ENCODE peak calls at places on chromosomes 6 and 20, in ten cellular contexts. Q is left ventricle myocardium inferior; H is MM.1S; A is neural progenitor cell; J is kidney epithelial cell; R is suprapubic skin; U is CD4-positive, alpha-beta T cell; C is bronchial epithelial cell; G is IMR-90; V is ovary. T is an unnamed sample. For H3K27me3, the result is how much of the 10 kb centered on the place peaks cover.

GRCh38 chr6:148776321-148776966 is 29.6 kb downstream of the UST start:
- DNase-seq in Q (no peak), R (no peak), G (peak), C (peak), A (no peak), V (peak), H (no peak), U (no peak), J (no peak), T (peak)

GRCh38 chr6:90383212-90383611 is 86.6 kb upstream of the BACH2 start:
- DNase-seq in V (no peak), R (no peak), H (no peak), C (no peak), J (no peak), Q (no peak), G (no peak), A (no peak), U (no peak), T (no peak)

GRCh38 chr6:96521267-96521624 is 360 bp upstream of the UFL1 start:
- DNase-seq in C (no peak), U (no peak), R (no peak), J (no peak), H (no peak), A (no peak), G (no peak), Q (no peak), V (no peak), T (no peak)

GRCh38 chr6:35052694-35053565 is 88.2 kb downstream of the TCP11 start:
- DNase-seq in J (no peak), V (peak), R (peak), A (peak), Q (peak), G (peak), H (no peak), C (no peak), U (no peak), T (no peak)

GRCh38 chr6:25660512-25660911 is 8.5 kb downstream of the SCGN start:
- DNase-seq in R (no peak), U (no peak), Q (no peak), H (no peak), A (no peak), V (no peak), J (peak), C (peak), G (peak), T (peak)

GRCh38 chr20:57649617-57650015 is 29.4 kb upstream of the ZBP1 start:
- DNase-seq in J (no peak), R (no peak), V (no peak), G (no peak), H (no peak), Q (no peak), C (no peak), U (peak), A (no peak), T (no peak)

GRCh38 chr6:163600331-163600730 is 185.8 kb downstream of the QKI start:
- DNase-seq in U (no peak), Q (no peak), V (no peak), H (no peak), J (no peak), G (no peak), C (no peak), A (no peak), R (no peak), T (no peak)

GRCh38 chr6:29602564-29603361 is 17.8 kb downstream of the OR2H2 start:
- DNase-seq in R (no peak), U (no peak), G (peak), J (no peak), Q (no peak), A (peak), H (peak), C (no peak), V (no peak), T (peak)

GRCh38 chr6:90463359-90463758 is 123.5 kb downstream of the MAP3K7 start:
- DNase-seq in U (peak), H (peak), G (no peak), V (no peak), J (no peak), A (no peak), C (no peak), R (no peak), Q (no peak), T (no peak)

GRCh38 chr20:24289737-24290481 is 179.5 kb upstream of the SYNDIG1 start:
- DNase-seq in V (no peak), C (no peak), R (no peak), H (no peak), G (no peak), Q (no peak), A (no peak), U (no peak), J (no peak), T (no peak)

GRCh38 chr6:143535189-143535614 is 23.7 kb upstream of the FUCA2 start:
- DNase-seq in Q (no peak), J (no peak), A (no peak), R (no peak), V (no peak), C (no peak), U (no peak), H (no peak), G (no peak), T (no peak)

GRCh38 chr6:34115396-34116314 is 30.2 kb downstream of the GRM4 start:
- DNase-seq in A (peak), G (peak), R (no peak), C (no peak), U (no peak), V (no peak), J (no peak), H (peak), Q (no peak), T (no peak)

GRCh38 chr6:48419992-48420391 is 309.0 kb upstream of the PTCHD4 start:
- DNase-seq in V (no peak), Q (no peak), J (no peak), U (no peak), G (no peak), H (no peak), A (no peak), C (no peak), R (no peak), T (no peak)

GRCh38 chr6:12288844-12289654 is 1.1 kb upstream of the EDN1 start:
- DNase-seq in C (peak), A (peak), U (no peak), J (no peak), Q (peak), V (no peak), G (peak), R (no peak), H (peak), T (peak)

GRCh38 chr6:156628805-156629204 is 148.4 kb upstream of the ARID1B start:
- DNase-seq in V (no peak), H (no peak), R (no peak), Q (no peak), A (no peak), C (no peak), U (no peak), G (no peak), J (no peak), T (no peak)

GRCh38 chr20:37519508-37520416 is 1.3 kb upstream of the NNAT start:
- DNase-seq in C (no peak), H (no peak), V (no peak), Q (no peak), J (no peak), G (no peak), A (peak), U (peak), R (no peak), T (peak)
- TF ChIP-seq CTCF in C (peak), H (no peak), V (no peak), Q (no peak), J (no peak), G (no peak), A (no peak), U (no peak), R (no peak), T (peak)

GRCh38 chr6:100453701-100454521 is 10.8 kb downstream of the SIM1 start:
- DNase-seq in Q (no peak), R (no peak), H (no peak), U (no peak), G (no peak), J (no peak), C (no peak), A (peak), V (no peak), T (no peak)

GRCh38 chr6:100455230-100456124 is 9.2 kb downstream of the SIM1 start:
- DNase-seq in V (no peak), G (no peak), A (peak), C (no peak), R (no peak), Q (no peak), J (peak), H (no peak), U (no peak), T (no peak)

GRCh38 chr6:100454571-100455229 is 10.0 kb downstream of the SIM1 start:
- DNase-seq in A (no peak), U (no peak), H (no peak), R (no peak), G (no peak), C (no peak), J (no peak), V (no peak), Q (no peak), T (no peak)

GRCh38 chr6:100451577-100451976 is 13.1 kb downstream of the SIM1 start:
- DNase-seq in G (no peak), Q (no peak), J (no peak), H (no peak), U (no peak), V (no peak), R (no peak), C (no peak), A (no peak), T (no peak)

GRCh38 chr6:100452998-100453397 is 11.7 kb downstream of the SIM1 start:
- DNase-seq in J (no peak), G (no peak), U (no peak), R (no peak), Q (no peak), C (no peak), H (no peak), V (no peak), A (no peak), T (no peak)
- H3K27me3 ChIP-seq in J (half or more), G (half or more), U (half or more), R (half or more), Q (half or more), C (half or more), H (under half), V (under half), A (half or more), T (half or more)

DNA sequence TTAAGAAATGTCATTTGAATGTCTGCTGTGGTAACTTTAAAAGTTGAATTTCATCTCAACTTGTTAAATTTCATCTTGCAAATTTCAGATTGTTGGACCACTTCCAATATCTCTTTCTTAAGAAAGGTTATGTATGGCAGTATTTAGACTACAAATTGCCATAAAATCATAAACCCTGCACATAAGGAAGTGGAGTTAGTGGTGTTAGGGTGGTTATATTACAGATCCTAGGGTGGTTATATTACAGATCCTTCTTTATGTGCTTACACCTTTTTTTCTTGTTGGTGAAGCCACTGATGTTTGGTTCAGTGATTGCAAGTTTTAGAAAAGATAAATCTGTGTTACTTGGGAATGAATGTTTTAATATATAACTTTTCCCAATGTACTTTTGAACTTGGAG is 9.0 kb downstream of the DSE start:
- DNase-seq in A (no peak), U (no peak), H (no peak), C (no peak), J (no peak), R (no peak), V (no peak), G (no peak), Q (no peak), T (no peak)
- TF ChIP-seq CTCF in A (no peak), U (no peak), H (no peak), C (no peak), J (no peak), R (no peak), V (no peak), G (no peak), Q (no peak), T (no peak)

DNA sequence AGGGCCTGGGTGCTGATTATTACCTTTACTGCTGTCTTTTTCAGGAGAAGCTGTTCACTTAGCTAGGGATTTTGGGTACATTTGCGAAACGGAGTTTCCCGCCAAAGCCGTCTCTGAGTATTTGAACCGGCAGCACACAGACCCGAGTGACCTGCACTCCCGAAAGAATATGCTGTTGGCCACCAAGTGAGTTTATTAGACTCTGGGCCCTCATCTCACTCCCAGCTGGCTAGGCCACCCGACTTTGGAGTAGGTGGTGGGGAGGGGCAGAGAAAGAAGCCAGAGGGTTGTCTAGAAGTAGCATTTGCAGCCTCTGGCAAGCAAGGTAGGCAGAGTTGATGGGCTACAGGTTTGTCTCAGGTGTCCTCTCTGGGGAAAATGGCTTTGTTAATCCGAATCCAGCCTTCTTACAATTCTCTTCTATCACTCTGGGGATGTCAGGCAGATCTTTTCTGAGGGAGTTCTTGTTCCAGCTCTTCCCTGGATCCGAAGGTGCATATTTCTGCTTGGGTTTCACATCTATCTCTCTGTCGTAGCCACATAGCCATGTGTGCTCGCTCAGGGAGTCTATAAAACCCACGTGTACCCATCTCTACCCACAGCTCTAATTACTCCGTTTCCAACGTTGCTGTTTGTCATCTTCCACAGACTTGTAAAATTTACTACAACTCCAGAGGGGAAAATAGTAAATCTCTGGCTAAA is 21.6 kb downstream of the TFAP2B start:
- DNase-seq in U (no peak), G (no peak), V (no peak), R (no peak), A (no peak), C (no peak), J (no peak), H (no peak), Q (no peak), T (no peak)
- H3K27me3 ChIP-seq in U (half or more), G (under half), V (under half), R (half or more), A (half or more), C (under half), J (under half), H (under half), Q (half or more), T (under half)

GRCh38 chr6:145475794-145476396 is 259.4 kb downstream of the EPM2A start:
- DNase-seq in J (no peak), Q (no peak), U (no peak), V (no peak), G (no peak), C (no peak), R (no peak), A (no peak), H (no peak), T (no peak)
- TF ChIP-seq CTCF in J (no peak), Q (no peak), U (no peak), V (no peak), G (no peak), C (no peak), R (no peak), A (no peak), H (no peak), T (no peak)

GRCh38 chr20:49316704-49317103 is 38.8 kb upstream of the ZNFX1 start:
- DNase-seq in H (no peak), U (no peak), J (no peak), R (no peak), C (no peak), G (no peak), A (no peak), V (no peak), Q (no peak), T (no peak)

GRCh38 chr20:49320460-49320859 is 42.6 kb upstream of the ZNFX1 start:
- DNase-seq in Q (no peak), G (peak), H (no peak), V (no peak), C (peak), U (no peak), A (peak), R (no peak), J (no peak), T (peak)

GRCh38 chr20:49318091-49318429 is 40.2 kb upstream of the ZNFX1 start:
- DNase-seq in U (no peak), R (no peak), C (no peak), J (no peak), A (no peak), G (no peak), H (no peak), V (no peak), Q (no peak), T (no peak)

GRCh38 chr20:49319204-49319809 is 41.5 kb upstream of the ZNFX1 start:
- DNase-seq in J (no peak), H (no peak), A (no peak), Q (no peak), R (no peak), C (no peak), U (no peak), V (no peak), G (no peak), T (no peak)

DNA sequence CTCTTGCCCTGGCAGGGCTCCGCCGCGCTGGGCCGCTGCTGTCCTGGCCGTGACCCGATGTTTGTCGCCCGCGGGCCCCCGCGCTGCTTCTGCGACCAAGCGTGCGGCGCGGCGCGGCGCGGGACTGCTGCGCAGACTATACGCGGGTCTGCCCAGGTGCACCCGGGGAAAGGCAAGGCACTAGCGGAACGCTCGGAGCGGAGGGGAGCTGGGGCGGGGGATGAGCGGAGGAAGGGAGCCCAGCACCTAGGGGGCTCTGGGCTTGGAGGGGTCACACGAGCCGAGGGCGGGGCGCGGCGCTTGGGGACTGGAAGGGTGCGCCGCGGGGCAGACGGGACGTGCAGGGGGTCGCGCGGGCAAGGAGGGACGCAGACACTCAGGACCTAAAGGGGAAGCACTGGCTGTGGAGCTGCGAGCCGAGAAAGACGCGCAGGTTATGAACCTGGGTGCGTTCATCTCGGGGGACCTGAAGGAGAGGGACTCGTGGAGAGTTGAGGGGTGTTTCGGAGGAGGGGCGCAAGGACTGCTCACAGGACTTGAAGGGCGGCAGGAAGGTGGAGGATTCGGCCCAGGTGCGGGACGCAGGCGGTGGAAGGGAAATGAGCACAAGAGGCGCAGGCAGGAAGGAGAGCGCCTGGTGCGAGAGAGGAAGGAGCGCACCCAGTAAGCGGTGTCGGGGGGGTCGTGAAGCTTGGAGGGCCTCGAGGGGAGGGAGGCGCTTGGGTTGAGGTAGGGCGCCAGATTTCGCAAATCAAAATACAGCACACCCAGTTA is 40.8 kb upstream of the ZNFX1 start:
- DNase-seq in R (no peak), Q (no peak), G (no peak), U (no peak), A (peak), C (no peak), H (no peak), J (no peak), V (no peak), T (no peak)
- H3K27me3 ChIP-seq in R (half or more), Q (half or more), G (half or more), U (under half), A (half or more), C (under half), H (under half), J (under half), V (under half), T (under half)

GRCh38 chr20:54197621-54198604 is 10.0 kb upstream of the PFDN4 start:
- DNase-seq in C (peak), U (no peak), R (no peak), H (peak), Q (no peak), J (no peak), A (peak), V (no peak), G (peak), T (peak)
- TF ChIP-seq CTCF in C (peak), U (no peak), R (no peak), H (peak), Q (no peak), J (peak), A (peak), V (no peak), G (peak), T (peak)

DNA sequence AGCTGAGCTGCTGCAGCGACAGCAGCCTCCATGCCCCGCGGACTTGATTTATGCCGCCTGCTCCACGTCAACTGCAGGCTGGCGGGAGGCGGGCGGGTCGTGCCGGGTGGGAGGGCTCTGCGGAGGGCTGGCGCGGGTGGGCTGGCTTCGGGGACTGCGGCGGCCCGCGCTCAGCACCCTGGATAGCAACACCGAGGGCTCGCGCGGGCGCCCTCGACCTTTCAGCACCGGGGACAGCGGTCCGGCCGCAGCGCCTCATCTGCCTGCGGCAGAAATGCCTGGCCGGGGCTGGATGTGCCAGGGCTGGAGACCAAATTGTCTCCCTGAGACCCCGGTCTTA is 792 bp downstream of the SNAP25 start:
- DNase-seq in R (peak), H (peak), A (peak), V (peak), C (no peak), U (peak), J (no peak), G (peak), Q (peak), T (peak)
- H3K27me3 ChIP-seq in R (under half), H (under half), A (half or more), V (under half), C (under half), U (half or more), J (under half), G (under half), Q (half or more), T (under half)

DNA sequence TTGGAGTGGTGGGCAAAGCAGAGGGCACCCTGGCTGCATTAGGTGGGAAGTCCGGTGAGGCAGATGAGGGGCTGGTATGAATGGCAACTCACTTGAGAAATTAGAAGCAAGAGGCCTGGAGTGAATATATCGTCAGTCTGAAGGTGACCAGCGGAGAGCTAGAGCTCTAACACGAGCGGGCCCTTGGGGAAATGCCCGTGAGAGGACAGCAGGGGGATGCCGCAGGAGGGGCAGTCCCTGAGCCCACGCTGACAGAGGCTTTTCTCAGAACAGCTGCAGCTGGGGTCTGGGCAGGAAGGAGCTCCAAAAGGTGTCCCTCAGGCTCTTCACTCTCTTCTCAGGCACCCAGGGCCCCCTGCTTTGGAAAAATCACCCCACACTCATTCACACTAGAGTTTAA is 32.0 kb upstream of the CD93 start:
- DNase-seq in C (no peak), A (no peak), R (peak), H (no peak), U (no peak), G (no peak), V (no peak), Q (no peak), J (no peak), T (no peak)
- TF ChIP-seq CTCF in C (no peak), A (no peak), R (no peak), H (no peak), U (no peak), G (no peak), V (no peak), Q (no peak), J (no peak), T (no peak)

T was measured in brain microvascular endothelial cell.